ENCODE peak calls at places on chromosome 4, in eight cellular contexts. One of them, this sample, is unnamed.

GRCh38 chr4:152680988-152681731 is 1.4 kb upstream of the TMEM154 start:
- DNase-seq in NCI-H345: no peak
- DNase-seq in trophoblast cell: no peak
- DNase-seq in left cardiac atrium: no peak
- DNase-seq in cardiac fibroblast: peak
- DNase-seq in iPS DF 6.9: no peak
- DNase-seq in naive thymus-derived CD4-positive, alpha-beta T cell: no peak
- DNase-seq in breast epithelium: no peak
- DNase-seq in this sample: peak

GRCh38 chr4:66169341-66169740 is 499.1 kb upstream of the EPHA5 start:
- DNase-seq in trophoblast cell: no peak
- DNase-seq in iPS DF 6.9: peak
- DNase-seq in NCI-H345: no peak
- DNase-seq in left cardiac atrium: no peak
- DNase-seq in naive thymus-derived CD4-positive, alpha-beta T cell: no peak
- DNase-seq in breast epithelium: no peak
- DNase-seq in cardiac fibroblast: peak
- DNase-seq in this sample: peak

GRCh38 chr4:52288212-52288611 is 237.1 kb downstream of the SPATA18 start:
- DNase-seq in NCI-H345: no peak
- DNase-seq in naive thymus-derived CD4-positive, alpha-beta T cell: no peak
- DNase-seq in breast epithelium: no peak
- DNase-seq in left cardiac atrium: no peak
- DNase-seq in cardiac fibroblast: no peak
- DNase-seq in trophoblast cell: no peak
- DNase-seq in iPS DF 6.9: no peak
- DNase-seq in this sample: no peak

GRCh38 chr4:1043162-1043561 is 31.7 kb downstream of the FGFRL1 start:
- DNase-seq in trophoblast cell: no peak
- DNase-seq in left cardiac atrium: no peak
- DNase-seq in breast epithelium: no peak
- DNase-seq in cardiac fibroblast: no peak
- DNase-seq in iPS DF 6.9: no peak
- DNase-seq in naive thymus-derived CD4-positive, alpha-beta T cell: no peak
- DNase-seq in NCI-H345: no peak
- DNase-seq in this sample: no peak

GRCh38 chr4:99087887-99088484 is 602 bp downstream of the ADH5 start:
- DNase-seq in iPS DF 6.9: no peak
- DNase-seq in naive thymus-derived CD4-positive, alpha-beta T cell: no peak
- DNase-seq in left cardiac atrium: peak
- DNase-seq in NCI-H345: peak
- DNase-seq in trophoblast cell: peak
- DNase-seq in breast epithelium: peak
- DNase-seq in cardiac fibroblast: peak
- DNase-seq in this sample: peak

GRCh38 chr4:3388461-3389185 is 53.1 kb upstream of the HGFAC start:
- DNase-seq in trophoblast cell: peak
- DNase-seq in cardiac fibroblast: peak
- DNase-seq in left cardiac atrium: no peak
- DNase-seq in NCI-H345: no peak
- DNase-seq in breast epithelium: no peak
- DNase-seq in naive thymus-derived CD4-positive, alpha-beta T cell: no peak
- DNase-seq in iPS DF 6.9: no peak
- DNase-seq in this sample: peak

GRCh38 chr4:139484861-139485311 is 31.0 kb downstream of the RAB33B start:
- DNase-seq in cardiac fibroblast: no peak
- DNase-seq in trophoblast cell: peak
- DNase-seq in iPS DF 6.9: no peak
- DNase-seq in NCI-H345: no peak
- DNase-seq in left cardiac atrium: no peak
- DNase-seq in breast epithelium: no peak
- DNase-seq in naive thymus-derived CD4-positive, alpha-beta T cell: no peak
- DNase-seq in this sample: no peak

GRCh38 chr4:121876070-121876469 is 5.8 kb upstream of the BBS7 start:
- DNase-seq in cardiac fibroblast: no peak
- DNase-seq in naive thymus-derived CD4-positive, alpha-beta T cell: no peak
- DNase-seq in iPS DF 6.9: no peak
- DNase-seq in trophoblast cell: no peak
- DNase-seq in left cardiac atrium: no peak
- DNase-seq in breast epithelium: no peak
- DNase-seq in NCI-H345: no peak
- DNase-seq in this sample: no peak

GRCh38 chr4:143183513-143184216 is 1.1 kb upstream of the USP38 start:
- DNase-seq in naive thymus-derived CD4-positive, alpha-beta T cell: no peak
- DNase-seq in NCI-H345: no peak
- DNase-seq in cardiac fibroblast: no peak
- DNase-seq in iPS DF 6.9: no peak
- DNase-seq in breast epithelium: no peak
- DNase-seq in left cardiac atrium: no peak
- DNase-seq in trophoblast cell: no peak
- DNase-seq in this sample: no peak

GRCh38 chr4:39353478-39354177 is 12.5 kb downstream of the RFC1 start:
- DNase-seq in breast epithelium: no peak
- DNase-seq in left cardiac atrium: no peak
- DNase-seq in trophoblast cell: no peak
- DNase-seq in cardiac fibroblast: peak
- DNase-seq in iPS DF 6.9: no peak
- DNase-seq in NCI-H345: no peak
- DNase-seq in naive thymus-derived CD4-positive, alpha-beta T cell: no peak
- DNase-seq in this sample: no peak

GRCh38 chr4:166501941-166502382 is 628.9 kb downstream of the TLL1 start:
- DNase-seq in NCI-H345: no peak
- DNase-seq in left cardiac atrium: no peak
- DNase-seq in breast epithelium: no peak
- DNase-seq in trophoblast cell: peak
- DNase-seq in naive thymus-derived CD4-positive, alpha-beta T cell: no peak
- DNase-seq in iPS DF 6.9: peak
- DNase-seq in cardiac fibroblast: peak
- DNase-seq in this sample: peak

GRCh38 chr4:48483006-48483776 is at the start of gene SLC10A4:
- DNase-seq in NCI-H345: peak
- DNase-seq in cardiac fibroblast: no peak
- DNase-seq in breast epithelium: no peak
- DNase-seq in trophoblast cell: no peak
- DNase-seq in iPS DF 6.9: no peak
- DNase-seq in naive thymus-derived CD4-positive, alpha-beta T cell: no peak
- DNase-seq in left cardiac atrium: no peak
- DNase-seq in this sample: no peak

GRCh38 chr4:3256230-3257124 is 7.5 kb downstream of the MSANTD1 start:
- DNase-seq in iPS DF 6.9: no peak
- DNase-seq in left cardiac atrium: peak
- DNase-seq in trophoblast cell: no peak
- DNase-seq in breast epithelium: no peak
- DNase-seq in cardiac fibroblast: no peak
- DNase-seq in NCI-H345: no peak
- DNase-seq in naive thymus-derived CD4-positive, alpha-beta T cell: no peak
- DNase-seq in this sample: no peak

This sample was measured in cardiac muscle cell.